ENCODE peak calls at places on chromosomes 13 and 19, in ten cellular contexts. A is CD8-positive, alpha-beta T cell; X is astrocyte of the spinal cord; T is tibial nerve; W is astrocyte of the cerebellum; C is AG04449; L is effector memory CD4-positive, alpha-beta T cell; O is AG10803; G is fibroblast of lung; F is ovary. S is an unnamed sample.

GRCh38 chr13:113742000-113742441 is 17.0 kb upstream of the TMEM255B start:
- DNase-seq in A (peak), X (no peak), T (peak), W (no peak), C (no peak), L (no peak), O (peak), G (peak), F (no peak), S (no peak)

GRCh38 chr13:97076898-97077297 is 82.6 kb upstream of the OXGR1 start:
- DNase-seq in A (no peak), X (no peak), T (peak), W (no peak), C (no peak), L (no peak), O (no peak), G (no peak), F (no peak), S (no peak)

GRCh38 chr13:113884821-113885220 is 20.9 kb upstream of the GAS6 start:
- DNase-seq in A (no peak), X (no peak), T (no peak), W (no peak), C (no peak), L (no peak), O (no peak), G (no peak), F (no peak), S (no peak)

GRCh38 chr19:49911381-49912145 is 14.9 kb upstream of the IL4I1 start:
- DNase-seq in A (no peak), X (no peak), T (no peak), W (no peak), C (no peak), L (no peak), O (no peak), G (no peak), F (no peak), S (no peak)

GRCh38 chr13:110661256-110661655 is 44.7 kb downstream of the CARS2 start:
- DNase-seq in A (no peak), X (peak), T (no peak), W (peak), C (no peak), L (no peak), O (no peak), G (peak), F (no peak), S (no peak)

GRCh38 chr19:51138549-51138979 is 3.5 kb upstream of the SIGLEC7 start:
- DNase-seq in A (no peak), X (no peak), T (peak), W (no peak), C (no peak), L (no peak), O (no peak), G (no peak), F (no peak), S (no peak)

GRCh38 chr19:19446655-19447437 is 41.4 kb downstream of the GATAD2A start:
- DNase-seq in A (no peak), X (no peak), T (no peak), W (no peak), C (no peak), L (no peak), O (no peak), G (no peak), F (no peak), S (peak)

GRCh38 chr19:17112700-17113099 is 37.1 kb downstream of the MYO9B start:
- DNase-seq in A (no peak), X (no peak), T (no peak), W (no peak), C (no peak), L (no peak), O (no peak), G (no peak), F (no peak), S (no peak)

GRCh38 chr13:113724780-113725315 is 34.2 kb upstream of the TMEM255B start:
- DNase-seq in A (peak), X (peak), T (peak), W (peak), C (no peak), L (peak), O (peak), G (peak), F (peak), S (peak)

GRCh38 chr19:2173841-2174577 is 10.3 kb downstream of the DOT1L start:
- DNase-seq in A (no peak), X (no peak), T (no peak), W (no peak), C (no peak), L (no peak), O (no peak), G (no peak), F (no peak), S (no peak)

GRCh38 chr19:2529473-2529918 is 53.6 kb downstream of the GADD45B start:
- DNase-seq in A (no peak), X (peak), T (no peak), W (no peak), C (peak), L (no peak), O (peak), G (peak), F (no peak), S (peak)

GRCh38 chr13:99290890-99291289 is 16.3 kb downstream of the GPR183 start:
- DNase-seq in A (no peak), X (no peak), T (no peak), W (no peak), C (no peak), L (no peak), O (no peak), G (no peak), F (no peak), S (no peak)

GRCh38 chr13:83815598-83815997 is 66.7 kb downstream of the SLITRK1 start:
- DNase-seq in A (no peak), X (no peak), T (no peak), W (no peak), C (no peak), L (no peak), O (no peak), G (no peak), F (no peak), S (no peak)

DNA sequence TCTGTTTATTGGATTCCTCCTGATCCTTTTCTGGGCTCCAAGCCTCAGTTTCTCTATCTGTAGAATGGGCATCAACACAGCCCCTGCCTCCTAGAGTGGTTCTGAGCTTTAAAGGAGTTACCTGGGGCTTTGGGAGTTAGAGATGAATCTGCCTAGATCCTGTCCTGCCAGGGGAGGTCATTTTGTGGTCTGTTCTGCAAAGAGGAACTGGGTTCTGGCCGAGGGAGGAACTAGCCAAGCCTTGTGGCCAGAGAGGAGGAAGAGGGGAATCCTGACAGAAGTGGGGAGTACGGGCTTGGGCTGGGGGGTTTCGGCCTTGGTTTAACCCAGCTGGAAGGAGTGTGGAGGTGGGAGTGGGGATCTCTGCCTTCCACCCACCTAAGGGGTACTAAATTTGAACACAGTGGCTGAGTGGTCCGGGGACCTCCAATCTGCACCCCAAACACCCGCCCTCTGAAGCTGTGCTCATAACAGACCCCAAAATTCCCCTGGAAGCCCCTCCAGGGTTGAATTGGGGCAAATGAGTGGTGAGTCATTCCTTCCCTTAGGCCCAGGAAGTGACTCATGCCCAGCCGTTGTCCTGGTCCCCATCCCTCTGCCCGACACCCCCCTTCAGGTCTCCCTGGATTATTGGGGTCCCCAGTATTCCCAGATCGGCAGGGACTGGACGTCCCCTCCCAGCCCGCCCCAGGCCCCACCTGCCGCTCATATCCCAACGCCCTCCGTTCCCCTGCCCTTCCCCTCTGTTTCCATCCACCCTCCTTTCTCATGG is 2.8 kb downstream of the ADGRE5 start:
- DNase-seq in A (peak), X (peak), T (no peak), W (no peak), C (no peak), L (peak), O (peak), G (peak), F (no peak), S (no peak)
- H3K4me3 ChIP-seq in A (peak), X (no peak), T (no peak), W (no peak), C (peak), L (peak), O (peak), G (peak), F (peak), S (no peak)

GRCh38 chr19:48511321-48511731 is 309 bp downstream of the LMTK3 start:
- DNase-seq in A (peak), X (no peak), T (no peak), W (no peak), C (no peak), L (peak), O (no peak), G (no peak), F (no peak), S (no peak)

GRCh38 chr19:48510421-48511268 is 990 bp downstream of the LMTK3 start:
- DNase-seq in A (peak), X (peak), T (peak), W (no peak), C (no peak), L (peak), O (no peak), G (peak), F (peak), S (no peak)

GRCh38 chr19:48512504-48513288 is 1.1 kb upstream of the LMTK3 start:
- DNase-seq in A (no peak), X (no peak), T (no peak), W (no peak), C (no peak), L (no peak), O (no peak), G (no peak), F (no peak), S (no peak)

GRCh38 chr19:48513289-48514122 is 1.9 kb upstream of the LMTK3 start:
- DNase-seq in A (peak), X (peak), T (peak), W (peak), C (no peak), L (peak), O (peak), G (peak), F (no peak), S (no peak)

DNA sequence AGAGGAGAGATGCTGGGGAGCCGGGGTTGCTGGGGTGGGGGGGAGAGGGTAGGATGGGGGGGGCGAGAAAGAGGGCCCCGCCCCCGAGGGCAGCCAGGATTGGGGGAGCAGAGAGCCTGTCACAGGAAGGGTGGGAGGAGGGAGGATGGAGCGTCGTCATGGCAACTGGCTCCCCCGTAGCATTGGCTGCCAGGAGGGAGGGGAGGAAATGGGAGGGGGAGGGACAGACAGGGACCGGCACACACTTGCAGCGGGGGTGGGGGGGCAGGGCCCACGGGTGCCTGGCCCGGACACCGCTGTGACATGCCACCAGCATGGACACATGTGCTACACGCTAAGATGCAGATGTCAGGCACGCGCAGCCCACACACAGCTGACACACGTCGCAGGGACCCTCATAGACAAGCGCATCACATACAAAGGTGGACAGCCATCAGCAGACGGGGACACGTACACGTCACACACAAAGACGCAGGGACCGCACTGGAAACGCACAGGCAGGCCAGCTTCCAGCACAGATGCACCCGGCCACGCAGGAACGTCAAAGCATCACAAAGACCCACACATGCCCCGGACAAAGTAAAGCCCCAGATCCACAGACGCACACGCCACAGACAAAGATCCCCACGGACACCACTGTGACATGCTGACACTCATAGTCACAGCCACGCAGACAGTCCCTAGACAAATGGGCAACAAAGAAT is at the start of gene LMTK3:
- DNase-seq in A (peak), X (no peak), T (no peak), W (no peak), C (no peak), L (peak), O (no peak), G (peak), F (no peak), S (no peak)
- H3K4me3 ChIP-seq in A (peak), X (no peak), T (no peak), W (peak), C (peak), L (peak), O (no peak), G (peak), F (no peak), S (no peak)

GRCh38 chr19:41627966-41628675 is 1.2 kb upstream of the CEACAM4 start:
- DNase-seq in A (no peak), X (no peak), T (no peak), W (no peak), C (no peak), L (no peak), O (no peak), G (no peak), F (no peak), S (no peak)
- H3K4me3 ChIP-seq in A (no peak), X (no peak), T (no peak), W (no peak), C (no peak), L (no peak), O (no peak), G (no peak), F (no peak), S (no peak)

GRCh38 chr19:821228-821975 is at the start of gene PLPPR3:
- DNase-seq in A (no peak), X (no peak), T (no peak), W (no peak), C (no peak), L (no peak), O (no peak), G (no peak), F (no peak), S (no peak)
- H3K4me3 ChIP-seq in A (no peak), X (peak), T (peak), W (peak), C (peak), L (no peak), O (peak), G (no peak), F (no peak), S (no peak)

GRCh38 chr19:57466489-57466888 is 9.5 kb upstream of the VN1R1 start:
- DNase-seq in A (no peak), X (no peak), T (no peak), W (no peak), C (no peak), L (no peak), O (no peak), G (no peak), F (no peak), S (no peak)

GRCh38 chr19:57465680-57466381 is 8.9 kb upstream of the VN1R1 start:
- DNase-seq in A (no peak), X (no peak), T (no peak), W (no peak), C (no peak), L (no peak), O (peak), G (no peak), F (no peak), S (peak)
- H3K4me3 ChIP-seq in A (no peak), X (no peak), T (no peak), W (no peak), C (no peak), L (no peak), O (no peak), G (no peak), F (no peak), S (no peak)

DNA sequence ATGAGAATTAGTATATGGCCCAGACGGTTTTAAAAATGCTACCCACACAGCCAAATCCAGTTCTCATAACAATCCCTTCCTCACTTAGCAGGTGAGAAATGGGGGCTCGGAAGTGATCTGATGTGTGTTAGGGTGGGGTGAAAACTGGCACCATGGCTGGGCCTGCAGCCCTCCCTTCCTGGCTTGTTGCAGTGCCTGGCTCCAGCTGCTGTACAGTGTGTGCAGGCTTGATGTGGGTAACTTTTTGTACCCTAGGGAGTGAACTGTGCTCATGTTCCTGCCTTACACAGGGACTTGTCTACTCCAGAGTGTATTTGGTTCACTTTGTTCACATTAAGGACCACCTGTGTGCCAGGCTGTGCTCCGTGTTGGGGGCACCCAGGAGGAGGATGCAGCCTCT is 177.2 kb downstream of the LMO7 start:
- DNase-seq in A (no peak), X (no peak), T (no peak), W (no peak), C (no peak), L (no peak), O (no peak), G (no peak), F (no peak), S (no peak)
- H3K4me3 ChIP-seq in A (no peak), X (no peak), T (no peak), W (no peak), C (no peak), L (no peak), O (no peak), G (no peak), F (no peak), S (no peak)

DNA sequence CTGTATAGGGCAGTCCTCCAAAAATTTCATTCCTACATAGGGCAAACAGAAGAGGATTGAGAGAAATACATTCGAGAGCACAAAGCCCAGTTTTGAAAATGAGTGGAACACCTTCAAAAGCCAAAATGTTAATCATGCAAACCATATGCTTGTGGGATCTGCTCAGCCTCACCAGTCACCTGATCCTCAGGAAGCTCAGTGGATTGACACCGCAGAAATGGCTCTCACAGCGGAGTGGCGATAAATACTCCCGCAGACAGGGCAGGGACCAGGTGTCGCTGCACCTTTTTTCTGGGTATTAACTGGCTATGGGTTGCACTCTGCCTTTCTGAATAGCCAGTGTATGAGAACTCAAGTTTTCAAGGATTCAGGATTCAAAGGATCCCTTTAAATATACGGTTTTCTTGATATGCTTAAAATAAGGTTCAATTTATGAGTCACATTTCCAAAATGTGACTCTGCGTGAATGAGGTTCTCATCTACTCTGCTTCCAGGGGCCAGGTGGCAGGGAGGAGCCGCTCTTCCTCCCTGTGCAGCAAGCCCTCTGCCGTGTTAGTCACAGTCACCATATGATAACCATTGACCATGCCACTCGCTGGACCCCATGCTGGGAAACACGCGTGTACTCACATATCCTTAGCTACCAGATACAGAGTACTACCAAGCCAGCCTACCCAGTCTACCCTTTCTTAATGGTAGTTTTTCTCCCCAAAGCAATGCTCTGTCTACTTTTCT is 18.3 kb upstream of the DHRS12 start:
- DNase-seq in A (peak), X (no peak), T (no peak), W (no peak), C (no peak), L (peak), O (no peak), G (no peak), F (no peak), S (no peak)
- H3K4me3 ChIP-seq in A (peak), X (no peak), T (no peak), W (no peak), C (no peak), L (peak), O (no peak), G (no peak), F (no peak), S (no peak)

GRCh38 chr19:40802300-40803169 is 3.5 kb downstream of the EGLN2 start:
- DNase-seq in A (no peak), X (no peak), T (no peak), W (no peak), C (no peak), L (no peak), O (no peak), G (no peak), F (peak), S (no peak)
- H3K4me3 ChIP-seq in A (peak), X (no peak), T (no peak), W (peak), C (peak), L (peak), O (peak), G (peak), F (no peak), S (no peak)

DNA sequence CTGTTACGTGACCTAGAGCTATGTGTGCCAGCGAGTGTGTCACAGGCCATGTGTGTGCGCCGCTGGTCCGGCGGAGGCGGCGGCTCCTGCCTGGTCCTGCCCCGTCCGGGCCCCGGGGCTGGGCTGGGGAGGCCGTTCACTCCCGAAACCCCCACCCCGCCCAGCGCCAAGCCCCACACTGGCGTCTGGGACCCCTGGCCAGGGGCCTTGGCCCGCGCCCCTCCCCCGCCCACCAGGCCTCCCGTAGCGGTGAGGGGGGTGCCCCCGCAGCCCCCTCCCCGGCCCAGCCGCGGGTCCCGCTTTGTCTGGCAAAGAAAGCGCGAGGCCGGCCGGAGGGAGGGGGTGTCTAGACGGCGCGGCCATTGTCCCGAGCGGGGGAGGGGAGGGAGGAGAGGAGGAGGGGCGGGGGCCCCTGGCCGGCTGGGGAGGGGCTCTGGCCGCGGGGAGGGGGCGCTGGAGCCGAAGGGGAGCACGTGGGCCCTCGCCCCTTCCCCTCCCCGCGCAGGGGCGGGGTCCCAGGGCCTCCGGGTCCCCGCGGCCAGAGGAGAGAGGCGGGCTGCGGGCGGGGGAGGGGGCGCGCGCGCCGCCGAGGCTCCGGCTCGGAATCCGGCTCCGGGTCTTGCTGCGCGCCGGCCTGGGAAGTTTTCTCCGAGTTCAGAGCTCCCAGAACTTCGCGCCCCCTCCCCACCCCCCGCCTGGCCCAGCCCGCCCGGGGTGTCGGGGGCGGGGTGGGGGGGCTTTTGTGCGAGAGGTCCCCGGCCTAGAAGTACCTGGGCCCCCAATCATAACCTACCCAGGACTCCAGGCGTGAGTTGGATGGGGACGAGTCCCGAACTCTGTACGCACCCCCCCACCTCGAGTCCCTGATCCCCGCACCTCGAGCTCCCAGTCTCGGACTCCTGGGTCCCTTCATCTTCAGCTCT is 882 bp downstream of the NOTCH3 start:
- DNase-seq in A (no peak), X (no peak), T (no peak), W (no peak), C (no peak), L (no peak), O (peak), G (peak), F (no peak), S (no peak)
- H3K4me3 ChIP-seq in A (peak), X (peak), T (peak), W (peak), C (peak), L (peak), O (peak), G (peak), F (peak), S (peak)